ENCODE peak calls at places on chromosomes 12 and 14, in ten cellular contexts. O is fibroblast of lung; D is substantia nigra; T is GM12865; F is stimulated activated CD4-positive, alpha-beta T cell treated with anti-CD3 and anti-CD28 coated beads, Interleukin-15, amount 100 ng/mL, for 24 hours; U is T-helper 1 cell; Z is cardiac muscle cell; M is GM04504; Y is bronchial epithelial cell; V is Panc1. I is an unnamed sample.

GRCh38 chr14:99966436-99966835 is 98.8 kb upstream of the EVL start:
- DNase-seq in O (no peak), D (no peak), T (no peak), F (no peak), U (no peak), Z (no peak), M (no peak), Y (no peak), V (no peak), I (no peak)

GRCh38 chr12:39103552-39104165 is 198.3 kb upstream of the CPNE8 start:
- DNase-seq in O (peak; percentile 57), D (no peak), T (peak; percentile 66), F (no peak), U (peak; percentile 29), Z (peak; percentile 82), M (peak; percentile 39), Y (peak; percentile 86), V (peak; percentile 61), I (peak; percentile 71)

GRCh38 chr14:103313704-103314103 is 20.3 kb upstream of the EIF5 start:
- DNase-seq in O (no peak), D (no peak), T (no peak), F (no peak), U (no peak), Z (no peak), M (no peak), Y (no peak), V (no peak), I (no peak)

GRCh38 chr12:30754383-30754749 is 385 bp downstream of the CAPRIN2 start:
- DNase-seq in O (no peak), D (no peak), T (no peak), F (no peak), U (no peak), Z (no peak), M (no peak), Y (no peak), V (no peak), I (no peak)

GRCh38 chr12:47837190-47838171 is 17.8 kb upstream of the HDAC7 start:
- DNase-seq in O (peak; percentile 54), D (no peak), T (peak; percentile 74), F (peak; percentile 72), U (peak; percentile 69), Z (peak; percentile 81), M (peak; percentile 44), Y (peak; percentile 64), V (peak; percentile 59), I (peak; percentile 71)

GRCh38 chr12:70366581-70367267 is 634 bp downstream of the KCNMB4 start:
- DNase-seq in O (peak; percentile 42), D (peak; percentile 43), T (peak; percentile 69), F (peak; percentile 64), U (peak; percentile 72), Z (peak; percentile 72), M (no peak), Y (peak; percentile 25), V (no peak), I (peak; percentile 82)

GRCh38 chr14:54310151-54310851 is 86.5 kb upstream of the CDKN3 start:
- DNase-seq in O (no peak), D (no peak), T (no peak), F (no peak), U (no peak), Z (no peak), M (no peak), Y (peak; percentile 52), V (no peak), I (no peak)

GRCh38 chr12:54452628-54453027 is 20.8 kb downstream of the GTSF1 start:
- DNase-seq in O (no peak), D (no peak), T (no peak), F (no peak), U (no peak), Z (no peak), M (no peak), Y (no peak), V (no peak), I (no peak)

GRCh38 chr12:132456186-132456943 is 33.6 kb upstream of the FBRSL1 start:
- DNase-seq in O (no peak), D (no peak), T (no peak), F (no peak), U (no peak), Z (no peak), M (no peak), Y (no peak), V (no peak), I (no peak)

GRCh38 chr12:56128669-56129209 is 672 bp downstream of the ESYT1 start:
- DNase-seq in O (peak; percentile 29), D (no peak), T (peak; percentile 24), F (peak; percentile 38), U (no peak), Z (peak; percentile 15), M (no peak), Y (peak; percentile 54), V (no peak), I (peak; percentile 36)

I was measured in NAMALWA.